ENCODE peak calls at places on chromosome 18, in four cellular contexts. O is CD4-positive, alpha-beta memory T cell; Q is BJ; L is iris pigment epithelial cell. X is an unnamed sample.

GRCh38 chr18:37175727-37176126 is 346.8 kb downstream of the KIAA1328 start:
- DNase-seq in O (no peak), Q (no peak), L (no peak), X (no peak)

GRCh38 chr18:29172151-29173015 is 995.5 kb upstream of the CDH2 start:
- DNase-seq in O (no peak), Q (no peak), L (peak; percentile 49), X (peak; percentile 42)

GRCh38 chr18:30754846-30755245 is 287.7 kb downstream of the DSC3 start:
- DNase-seq in O (no peak), Q (no peak), L (no peak), X (no peak)

GRCh38 chr18:7683753-7684152 is 116.6 kb downstream of the PTPRM start:
- DNase-seq in O (no peak), Q (no peak), L (no peak), X (no peak)

GRCh38 chr18:34742761-34743366 is 32.8 kb downstream of the DTNA start:
- DNase-seq in O (no peak), Q (no peak), L (no peak), X (no peak)

GRCh38 chr18:26425148-26425531 is 123.2 kb downstream of the KCTD1 start:
- DNase-seq in O (no peak), Q (no peak), L (peak; percentile 23), X (no peak)

GRCh38 chr18:3075491-3075890 is 62.5 kb upstream of the LPIN2 start:
- DNase-seq in O (no peak), Q (no peak), L (no peak), X (no peak)

GRCh38 chr18:57697434-57697833 is 75.8 kb upstream of the NARS1 start:
- DNase-seq in O (no peak), Q (no peak), L (no peak), X (no peak)

GRCh38 chr18:76212958-76213357 is 282.1 kb downstream of the ZNF516 start:
- DNase-seq in O (peak; percentile 6), Q (no peak), L (no peak), X (no peak)

GRCh38 chr18:23053756-23054457 is 81.4 kb upstream of the CABLES1 start:
- DNase-seq in O (no peak), Q (no peak), L (peak; percentile 65), X (peak; percentile 63)

GRCh38 chr18:10006261-10006903 is 92.6 kb downstream of the VAPA start:
- DNase-seq in O (no peak), Q (no peak), L (peak; percentile 25), X (peak; percentile 25)

X was measured in GM04503.